ENCODE peak calls at places on chromosomes 11 and 22, in six cellular contexts. One of them, this sample, is unnamed.

GRCh38 chr11:17014774-17015638 is 792 bp upstream of the PLEKHA7 start:
- DNase-seq in tibial nerve: no peak
- DNase-seq in ovary: no peak
- DNase-seq in CD8-positive, alpha-beta memory T cell: no peak
- DNase-seq in small intestine: peak
- DNase-seq in heart left ventricle: no peak
- DNase-seq in this sample: no peak

GRCh38 chr11:124745270-124745834 is 5.6 kb downstream of the NRGN start:
- DNase-seq in tibial nerve: no peak
- DNase-seq in heart left ventricle: no peak
- DNase-seq in small intestine: no peak
- DNase-seq in CD8-positive, alpha-beta memory T cell: no peak
- DNase-seq in ovary: no peak
- DNase-seq in this sample: no peak

GRCh38 chr11:61959026-61959608 is 8.3 kb downstream of the FTH1 start:
- DNase-seq in tibial nerve: no peak
- DNase-seq in small intestine: peak
- DNase-seq in heart left ventricle: no peak
- DNase-seq in ovary: no peak
- DNase-seq in CD8-positive, alpha-beta memory T cell: no peak
- DNase-seq in this sample: no peak

GRCh38 chr11:119488256-119488995 is 65.5 kb upstream of the THY1 start:
- DNase-seq in heart left ventricle: no peak
- DNase-seq in CD8-positive, alpha-beta memory T cell: no peak
- DNase-seq in ovary: no peak
- DNase-seq in tibial nerve: no peak
- DNase-seq in small intestine: no peak
- DNase-seq in this sample: no peak

GRCh38 chr11:9276571-9276970 is 11.4 kb upstream of the DENND5A start:
- DNase-seq in heart left ventricle: no peak
- DNase-seq in CD8-positive, alpha-beta memory T cell: no peak
- DNase-seq in small intestine: peak
- DNase-seq in tibial nerve: no peak
- DNase-seq in ovary: no peak
- DNase-seq in this sample: no peak

GRCh38 chr22:36737776-36738175 is 34.2 kb upstream of the CACNG2 start:
- DNase-seq in heart left ventricle: peak
- DNase-seq in small intestine: peak
- DNase-seq in ovary: no peak
- DNase-seq in tibial nerve: no peak
- DNase-seq in CD8-positive, alpha-beta memory T cell: no peak
- DNase-seq in this sample: no peak

GRCh38 chr22:49709464-49709863 is 118.2 kb downstream of the BRD1 start:
- DNase-seq in heart left ventricle: no peak
- DNase-seq in ovary: no peak
- DNase-seq in CD8-positive, alpha-beta memory T cell: no peak
- DNase-seq in tibial nerve: no peak
- DNase-seq in small intestine: no peak
- DNase-seq in this sample: no peak

GRCh38 chr22:21947040-21948014 is 5.3 kb downstream of the PPM1F start:
- DNase-seq in tibial nerve: no peak
- DNase-seq in CD8-positive, alpha-beta memory T cell: no peak
- DNase-seq in small intestine: no peak
- DNase-seq in heart left ventricle: peak
- DNase-seq in ovary: no peak
- DNase-seq in this sample: no peak

GRCh38 chr11:127965947-127966668 is 621.2 kb downstream of the ETS1 start:
- DNase-seq in small intestine: no peak
- DNase-seq in tibial nerve: no peak
- DNase-seq in CD8-positive, alpha-beta memory T cell: no peak
- DNase-seq in ovary: no peak
- DNase-seq in heart left ventricle: no peak
- DNase-seq in this sample: no peak

GRCh38 chr11:11931461-11932055 is 76.9 kb downstream of the DKK3 start:
- DNase-seq in small intestine: peak
- DNase-seq in tibial nerve: no peak
- DNase-seq in CD8-positive, alpha-beta memory T cell: peak
- DNase-seq in ovary: no peak
- DNase-seq in heart left ventricle: no peak
- DNase-seq in this sample: no peak

GRCh38 chr11:4551346-4551979 is 6.5 kb downstream of the OR52M1 start:
- DNase-seq in tibial nerve: no peak
- DNase-seq in small intestine: peak
- DNase-seq in heart left ventricle: no peak
- DNase-seq in CD8-positive, alpha-beta memory T cell: no peak
- DNase-seq in ovary: no peak
- DNase-seq in this sample: no peak

GRCh38 chr11:126140932-126141291 is 70.5 kb downstream of the RPUSD4 start:
- DNase-seq in heart left ventricle: peak
- DNase-seq in tibial nerve: peak
- DNase-seq in ovary: peak
- DNase-seq in CD8-positive, alpha-beta memory T cell: no peak
- DNase-seq in small intestine: no peak
- DNase-seq in this sample: peak

GRCh38 chr11:45736424-45736823 is 68.5 kb upstream of the SLC35C1 start:
- DNase-seq in ovary: no peak
- DNase-seq in CD8-positive, alpha-beta memory T cell: no peak
- DNase-seq in heart left ventricle: no peak
- DNase-seq in small intestine: no peak
- DNase-seq in tibial nerve: no peak
- DNase-seq in this sample: peak

GRCh38 chr22:25221790-25222189 is 2.4 kb downstream of the CRYBB2 start:
- DNase-seq in ovary: no peak
- DNase-seq in heart left ventricle: no peak
- DNase-seq in CD8-positive, alpha-beta memory T cell: no peak
- DNase-seq in tibial nerve: no peak
- DNase-seq in small intestine: no peak
- DNase-seq in this sample: no peak

GRCh38 chr11:96235725-96236124 is 107.3 kb downstream of the MAML2 start:
- DNase-seq in CD8-positive, alpha-beta memory T cell: no peak
- DNase-seq in ovary: no peak
- DNase-seq in small intestine: no peak
- DNase-seq in heart left ventricle: no peak
- DNase-seq in tibial nerve: no peak
- DNase-seq in this sample: no peak

GRCh38 chr11:45045692-45046471 is 95.2 kb upstream of the TP53I11 start:
- DNase-seq in ovary: no peak
- DNase-seq in CD8-positive, alpha-beta memory T cell: no peak
- DNase-seq in small intestine: peak
- DNase-seq in heart left ventricle: peak
- DNase-seq in tibial nerve: peak
- DNase-seq in this sample: peak

GRCh38 chr11:85682330-85683305 is 3.4 kb downstream of the CCDC89 start:
- DNase-seq in tibial nerve: peak
- DNase-seq in heart left ventricle: peak
- DNase-seq in ovary: peak
- DNase-seq in small intestine: no peak
- DNase-seq in CD8-positive, alpha-beta memory T cell: peak
- DNase-seq in this sample: peak

GRCh38 chr11:24872912-24873311 is 376.1 kb downstream of the LUZP2 start:
- DNase-seq in ovary: no peak
- DNase-seq in heart left ventricle: no peak
- DNase-seq in small intestine: no peak
- DNase-seq in tibial nerve: no peak
- DNase-seq in CD8-positive, alpha-beta memory T cell: no peak
- DNase-seq in this sample: no peak

GRCh38 chr22:46115755-46116490 is 34.4 kb upstream of the PPARA start:
- DNase-seq in ovary: peak
- DNase-seq in heart left ventricle: no peak
- DNase-seq in small intestine: peak
- DNase-seq in CD8-positive, alpha-beta memory T cell: no peak
- DNase-seq in tibial nerve: no peak
- DNase-seq in this sample: no peak

GRCh38 chr11:30914143-30914762 is 328.1 kb upstream of the MPPED2 start:
- DNase-seq in CD8-positive, alpha-beta memory T cell: no peak
- DNase-seq in small intestine: no peak
- DNase-seq in tibial nerve: no peak
- DNase-seq in heart left ventricle: peak
- DNase-seq in ovary: peak
- DNase-seq in this sample: peak

DNA sequence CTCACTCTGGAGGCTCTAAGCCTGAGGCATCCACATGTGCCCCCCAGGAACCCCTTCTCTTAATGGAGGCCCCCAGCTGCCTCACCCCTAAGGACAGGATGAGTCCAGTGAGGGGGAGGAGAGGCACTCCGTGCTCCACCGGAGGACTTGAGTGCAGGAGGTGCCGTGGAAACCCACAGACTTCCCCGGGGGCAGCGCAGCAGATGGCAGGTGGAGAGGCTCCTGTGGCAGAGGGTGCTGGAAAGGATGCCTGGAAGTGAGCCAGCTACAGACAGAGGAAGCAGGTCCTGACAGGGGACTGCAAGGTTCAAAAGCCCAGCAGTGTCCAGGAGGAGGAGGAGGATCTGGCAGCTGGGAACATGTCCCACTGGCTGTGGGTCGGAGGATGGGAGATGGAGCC is 1384.0 kb downstream of the TBC1D22A start:
- DNase-seq in heart left ventricle: no peak
- DNase-seq in small intestine: no peak
- DNase-seq in CD8-positive, alpha-beta memory T cell: no peak
- DNase-seq in ovary: no peak
- DNase-seq in tibial nerve: no peak
- DNase-seq in this sample: no peak
- H3K4me3 ChIP-seq in heart left ventricle: no peak
- H3K4me3 ChIP-seq in small intestine: no peak
- H3K4me3 ChIP-seq in CD8-positive, alpha-beta memory T cell: no peak
- H3K4me3 ChIP-seq in ovary: no peak
- H3K4me3 ChIP-seq in tibial nerve: no peak
- H3K4me3 ChIP-seq in this sample: no peak

DNA sequence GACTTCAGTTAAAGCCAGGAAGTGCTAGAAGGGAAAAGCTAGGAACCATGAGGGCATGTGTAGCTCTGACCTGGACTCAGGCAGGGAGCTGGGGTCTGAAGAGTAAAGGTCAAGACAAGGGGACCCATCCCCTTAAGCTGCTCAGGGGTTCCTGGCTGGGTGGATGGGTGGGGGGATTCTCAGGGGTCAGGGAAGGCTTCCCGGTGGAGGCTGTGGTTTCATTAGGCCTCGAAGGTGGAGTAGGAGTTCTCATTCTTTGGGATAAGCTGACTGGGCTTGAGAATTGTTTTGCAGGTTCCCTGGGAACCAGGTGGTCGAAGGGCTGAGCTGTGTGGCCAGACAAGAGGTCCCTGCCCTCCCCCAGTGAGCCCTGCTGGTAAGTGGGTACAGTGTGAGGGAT is 1.2 kb downstream of the PHETA2 start:
- DNase-seq in heart left ventricle: no peak
- DNase-seq in small intestine: no peak
- DNase-seq in CD8-positive, alpha-beta memory T cell: no peak
- DNase-seq in ovary: no peak
- DNase-seq in tibial nerve: no peak
- DNase-seq in this sample: no peak
- H3K27ac ChIP-seq in heart left ventricle: peak
- H3K27ac ChIP-seq in small intestine: peak
- H3K27ac ChIP-seq in CD8-positive, alpha-beta memory T cell: no peak
- H3K27ac ChIP-seq in ovary: peak
- H3K27ac ChIP-seq in tibial nerve: peak
- H3K27ac ChIP-seq in this sample: no peak

GRCh38 chr11:73401924-73402833 is 26.0 kb downstream of the RELT start:
- DNase-seq in tibial nerve: no peak
- DNase-seq in heart left ventricle: no peak
- DNase-seq in CD8-positive, alpha-beta memory T cell: no peak
- DNase-seq in small intestine: no peak
- DNase-seq in ovary: peak
- DNase-seq in this sample: no peak
- H3K4me3 ChIP-seq in tibial nerve: no peak
- H3K4me3 ChIP-seq in heart left ventricle: no peak
- H3K4me3 ChIP-seq in CD8-positive, alpha-beta memory T cell: no peak
- H3K4me3 ChIP-seq in small intestine: no peak
- H3K4me3 ChIP-seq in ovary: no peak
- H3K4me3 ChIP-seq in this sample: no peak

DNA sequence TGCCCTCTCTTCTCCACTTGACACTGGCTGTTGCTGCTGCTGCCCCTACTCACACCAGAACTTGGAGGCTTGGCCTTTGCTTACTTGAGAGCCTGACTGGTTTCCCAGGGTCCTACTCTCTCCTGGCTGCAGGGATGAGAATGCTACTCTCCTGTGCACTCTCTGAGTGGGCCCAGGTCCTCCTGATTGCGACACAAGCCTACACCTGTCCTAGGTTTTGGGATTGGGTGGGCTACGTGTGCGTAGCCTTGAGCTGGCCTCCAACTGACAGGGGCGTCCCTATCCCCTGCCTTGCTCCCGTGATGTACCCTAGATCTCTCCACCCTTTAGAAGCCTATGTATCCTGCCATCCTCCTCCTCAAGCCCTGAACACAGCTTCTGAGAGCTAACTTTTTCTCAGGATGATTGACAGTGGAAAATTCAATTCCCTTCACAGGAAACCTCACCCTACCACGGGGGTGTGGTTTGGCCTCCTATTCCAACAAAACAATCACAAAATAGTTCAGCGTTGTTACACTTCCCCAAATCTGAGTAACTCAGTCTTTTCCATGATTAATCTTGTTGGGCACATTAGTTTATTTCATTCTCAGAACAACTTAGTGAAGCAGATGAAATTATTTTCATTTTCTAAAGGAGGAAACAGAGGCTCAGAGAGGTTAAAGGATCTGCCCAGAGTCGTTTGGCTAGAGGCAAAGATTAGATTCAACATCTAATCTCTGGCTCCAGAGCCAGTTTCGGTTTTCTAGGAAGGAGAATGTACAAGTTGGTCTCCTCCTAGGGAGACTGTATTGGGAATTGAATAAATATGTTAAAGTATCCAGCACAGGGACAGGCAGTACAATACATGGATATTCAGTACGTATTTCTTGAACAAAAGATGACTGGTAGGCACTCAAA is 17.6 kb upstream of the AMOTL1 start:
- DNase-seq in tibial nerve: no peak
- DNase-seq in CD8-positive, alpha-beta memory T cell: no peak
- DNase-seq in ovary: no peak
- DNase-seq in heart left ventricle: peak
- DNase-seq in small intestine: no peak
- DNase-seq in this sample: no peak
- H3K27ac ChIP-seq in tibial nerve: no peak
- H3K27ac ChIP-seq in CD8-positive, alpha-beta memory T cell: no peak
- H3K27ac ChIP-seq in ovary: no peak
- H3K27ac ChIP-seq in heart left ventricle: peak
- H3K27ac ChIP-seq in small intestine: peak
- H3K27ac ChIP-seq in this sample: no peak

DNA sequence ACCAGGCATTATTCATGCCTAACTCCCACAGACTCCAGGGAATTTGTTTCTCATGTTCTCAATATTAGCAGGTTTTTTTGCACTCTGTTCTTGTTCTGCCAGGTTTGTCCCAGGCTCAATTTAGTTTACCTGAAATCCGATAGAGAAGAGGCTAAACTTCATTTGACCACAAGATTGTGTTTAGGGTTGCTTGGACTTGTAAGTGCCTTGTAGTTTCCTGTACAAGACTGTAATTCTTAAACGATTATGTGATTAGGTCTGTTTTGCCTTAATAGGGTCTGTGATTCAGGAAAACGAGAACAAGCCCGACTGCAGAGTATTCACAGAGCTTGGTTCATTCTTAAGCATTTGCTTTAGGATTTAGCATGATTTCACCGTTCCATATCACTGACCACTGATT is 1.8 kb downstream of the PRSS23 start:
- DNase-seq in small intestine: no peak
- DNase-seq in CD8-positive, alpha-beta memory T cell: no peak
- DNase-seq in heart left ventricle: no peak
- DNase-seq in tibial nerve: no peak
- DNase-seq in ovary: no peak
- DNase-seq in this sample: no peak
- H3K4me3 ChIP-seq in small intestine: no peak
- H3K4me3 ChIP-seq in CD8-positive, alpha-beta memory T cell: no peak
- H3K4me3 ChIP-seq in heart left ventricle: peak
- H3K4me3 ChIP-seq in tibial nerve: peak
- H3K4me3 ChIP-seq in ovary: peak
- H3K4me3 ChIP-seq in this sample: no peak